ENCODE peak calls at places on chromosomes 1 and 21, in six cellular contexts. One of them, this sample, is unnamed.

GRCh38 chr1:87291107-87291506 is 37.6 kb upstream of the LMO4 start:
- DNase-seq in fibroblast of lung: no peak
- DNase-seq in stomach: no peak
- DNase-seq in adipocyte: peak; percentile 28
- DNase-seq in GM23248: peak; percentile 60
- DNase-seq in OCI-LY7: no peak
- DNase-seq in this sample: no peak

GRCh38 chr1:193437785-193438184 is 251.4 kb upstream of the B3GALT2 start:
- DNase-seq in stomach: no peak
- DNase-seq in OCI-LY7: no peak
- DNase-seq in fibroblast of lung: no peak
- DNase-seq in adipocyte: no peak
- DNase-seq in GM23248: no peak
- DNase-seq in this sample: no peak

GRCh38 chr1:19622204-19622603 is 21.9 kb upstream of the NBL1 start:
- DNase-seq in fibroblast of lung: peak; percentile 39
- DNase-seq in stomach: no peak
- DNase-seq in adipocyte: peak; percentile 72
- DNase-seq in OCI-LY7: no peak
- DNase-seq in GM23248: peak; percentile 90
- DNase-seq in this sample: no peak

GRCh38 chr1:17875171-17875881 is 120.2 kb downstream of the ACTL8 start:
- DNase-seq in OCI-LY7: no peak
- DNase-seq in GM23248: peak; percentile 88
- DNase-seq in fibroblast of lung: peak; percentile 56
- DNase-seq in adipocyte: no peak
- DNase-seq in stomach: no peak
- DNase-seq in this sample: no peak

GRCh38 chr1:171916315-171916771 is 75.0 kb downstream of the DNM3 start:
- DNase-seq in adipocyte: no peak
- DNase-seq in fibroblast of lung: no peak
- DNase-seq in OCI-LY7: no peak
- DNase-seq in GM23248: no peak
- DNase-seq in stomach: no peak
- DNase-seq in this sample: no peak

GRCh38 chr1:183674339-183674738 is 21.2 kb upstream of the APOBEC4 start:
- DNase-seq in adipocyte: no peak
- DNase-seq in stomach: no peak
- DNase-seq in fibroblast of lung: no peak
- DNase-seq in GM23248: peak; percentile 31
- DNase-seq in OCI-LY7: no peak
- DNase-seq in this sample: no peak

GRCh38 chr1:186811892-186812291 is 16.9 kb upstream of the PLA2G4A start:
- DNase-seq in OCI-LY7: no peak
- DNase-seq in GM23248: no peak
- DNase-seq in adipocyte: no peak
- DNase-seq in fibroblast of lung: no peak
- DNase-seq in stomach: no peak
- DNase-seq in this sample: no peak

GRCh38 chr1:155017021-155017945 is 14.7 kb downstream of the ZBTB7B start:
- DNase-seq in OCI-LY7: peak; percentile 89
- DNase-seq in adipocyte: peak; percentile 97
- DNase-seq in fibroblast of lung: peak; percentile 92
- DNase-seq in GM23248: peak; percentile 91
- DNase-seq in stomach: peak; percentile 95
- DNase-seq in this sample: peak; percentile 98

GRCh38 chr1:93756656-93757055 is 75.0 kb upstream of the BCAR3 start:
- DNase-seq in OCI-LY7: no peak
- DNase-seq in GM23248: peak; percentile 68
- DNase-seq in adipocyte: no peak
- DNase-seq in fibroblast of lung: no peak
- DNase-seq in stomach: no peak
- DNase-seq in this sample: no peak

GRCh38 chr1:151060241-151061011 is at the start of gene MLLT11:
- DNase-seq in adipocyte: peak; percentile 89
- DNase-seq in OCI-LY7: peak; percentile 72
- DNase-seq in stomach: no peak
- DNase-seq in GM23248: peak; percentile 72
- DNase-seq in fibroblast of lung: peak; percentile 58
- DNase-seq in this sample: peak; percentile 90

GRCh38 chr21:34889537-34890257 is 159.4 kb downstream of the RUNX1 start:
- DNase-seq in GM23248: peak; percentile 94
- DNase-seq in stomach: peak; percentile 86
- DNase-seq in fibroblast of lung: peak; percentile 80
- DNase-seq in adipocyte: peak; percentile 95
- DNase-seq in OCI-LY7: peak; percentile 78
- DNase-seq in this sample: peak; percentile 90

GRCh38 chr21:34892196-34892595 is 156.9 kb downstream of the RUNX1 start:
- DNase-seq in fibroblast of lung: peak; percentile 54
- DNase-seq in GM23248: no peak
- DNase-seq in adipocyte: peak; percentile 62
- DNase-seq in OCI-LY7: no peak
- DNase-seq in stomach: no peak
- DNase-seq in this sample: no peak

GRCh38 chr21:34890258-34890723 is 158.8 kb downstream of the RUNX1 start:
- DNase-seq in OCI-LY7: no peak
- DNase-seq in fibroblast of lung: no peak
- DNase-seq in GM23248: no peak
- DNase-seq in adipocyte: no peak
- DNase-seq in stomach: no peak
- DNase-seq in this sample: no peak

GRCh38 chr21:34890724-34891609 is 158.1 kb downstream of the RUNX1 start:
- DNase-seq in stomach: no peak
- DNase-seq in adipocyte: peak; percentile 77
- DNase-seq in GM23248: peak; percentile 62
- DNase-seq in OCI-LY7: no peak
- DNase-seq in fibroblast of lung: peak; percentile 61
- DNase-seq in this sample: peak; percentile 58

DNA sequence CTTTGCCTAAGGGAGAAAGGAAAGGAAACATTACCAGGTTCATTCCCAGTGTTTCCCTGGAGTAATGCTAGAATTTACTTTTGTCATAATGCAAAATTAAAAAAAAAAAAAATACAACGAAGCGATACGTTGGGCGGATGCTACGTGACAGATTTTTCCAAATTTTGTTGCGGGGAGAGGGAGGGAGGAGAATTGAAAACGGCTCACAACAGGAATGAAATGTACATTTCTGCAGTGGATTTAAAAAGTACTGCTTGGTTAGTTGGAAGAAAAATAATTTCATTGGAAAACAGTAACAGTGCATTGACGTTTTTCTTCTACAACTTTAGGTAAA is 157.5 kb downstream of the RUNX1 start:
- DNase-seq in stomach: no peak
- DNase-seq in OCI-LY7: no peak
- DNase-seq in fibroblast of lung: no peak
- DNase-seq in GM23248: no peak
- DNase-seq in adipocyte: no peak
- DNase-seq in this sample: no peak
- H3K4me3 ChIP-seq in stomach: peak overlapping the region; percentile 73
- H3K4me3 ChIP-seq in OCI-LY7: no peak overlapping the region
- H3K4me3 ChIP-seq in fibroblast of lung: peak overlapping the region; percentile 51
- H3K4me3 ChIP-seq in GM23248: peak overlapping the region; percentile 97
- H3K4me3 ChIP-seq in adipocyte: peak overlapping the region; percentile 97
- H3K4me3 ChIP-seq in this sample: peak overlapping the region; percentile 48

GRCh38 chr1:112672009-112672408 is 2.5 kb upstream of the MOV10 start:
- DNase-seq in fibroblast of lung: no peak
- DNase-seq in OCI-LY7: no peak
- DNase-seq in GM23248: no peak
- DNase-seq in adipocyte: no peak
- DNase-seq in stomach: no peak
- DNase-seq in this sample: no peak
- H3K36me3 ChIP-seq in fibroblast of lung: peaks cover 7% of the 10 kb centered on the region
- H3K36me3 ChIP-seq in OCI-LY7: peaks cover 54% of the 10 kb centered on the region
- H3K36me3 ChIP-seq in GM23248: peaks cover 41% of the 10 kb centered on the region
- H3K36me3 ChIP-seq in adipocyte: peaks cover 53% of the 10 kb centered on the region
- H3K36me3 ChIP-seq in stomach: peaks cover 52% of the 10 kb centered on the region
- H3K36me3 ChIP-seq in this sample: peaks cover 4% of the 10 kb centered on the region

GRCh38 chr1:23084880-23085279 is 65.6 kb downstream of the KDM1A start:
- DNase-seq in fibroblast of lung: no peak
- DNase-seq in stomach: no peak
- DNase-seq in OCI-LY7: no peak
- DNase-seq in adipocyte: no peak
- DNase-seq in GM23248: no peak
- DNase-seq in this sample: no peak
- H3K4me3 ChIP-seq in fibroblast of lung: no peak overlapping the region
- H3K4me3 ChIP-seq in stomach: no peak overlapping the region
- H3K4me3 ChIP-seq in OCI-LY7: no peak overlapping the region
- H3K4me3 ChIP-seq in adipocyte: no peak overlapping the region
- H3K4me3 ChIP-seq in GM23248: no peak overlapping the region
- H3K4me3 ChIP-seq in this sample: no peak overlapping the region

GRCh38 chr1:110048240-110048639 is 13.8 kb downstream of the STRIP1 start:
- DNase-seq in fibroblast of lung: no peak
- DNase-seq in OCI-LY7: no peak
- DNase-seq in GM23248: no peak
- DNase-seq in adipocyte: no peak
- DNase-seq in stomach: no peak
- DNase-seq in this sample: no peak
- H3K36me3 ChIP-seq in fibroblast of lung: peaks cover 25% of the 10 kb centered on the region
- H3K36me3 ChIP-seq in OCI-LY7: peaks cover 99% of the 10 kb centered on the region
- H3K36me3 ChIP-seq in GM23248: peaks cover 67% of the 10 kb centered on the region
- H3K36me3 ChIP-seq in adipocyte: peaks cover 91% of the 10 kb centered on the region
- H3K36me3 ChIP-seq in stomach: peaks cover 100% of the 10 kb centered on the region
- H3K36me3 ChIP-seq in this sample: peaks cover 61% of the 10 kb centered on the region

GRCh38 chr1:235972316-235973090 is 92.4 kb downstream of the NID1 start:
- DNase-seq in OCI-LY7: peak; percentile 21
- DNase-seq in fibroblast of lung: peak; percentile 78
- DNase-seq in adipocyte: peak; percentile 71
- DNase-seq in stomach: no peak
- DNase-seq in GM23248: peak; percentile 84
- DNase-seq in this sample: peak; percentile 46
- H3K4me3 ChIP-seq in OCI-LY7: peak overlapping the region; percentile 10
- H3K4me3 ChIP-seq in fibroblast of lung: peak overlapping the region; percentile 37
- H3K4me3 ChIP-seq in adipocyte: peak overlapping the region; percentile 70
- H3K4me3 ChIP-seq in stomach: peak overlapping the region; percentile 29
- H3K4me3 ChIP-seq in GM23248: peak overlapping the region; percentile 75
- H3K4me3 ChIP-seq in this sample: peak overlapping the region; percentile 50

GRCh38 chr1:21693732-21694131 is 24.6 kb upstream of the RAP1GAP start:
- DNase-seq in adipocyte: peak; percentile 26
- DNase-seq in OCI-LY7: no peak
- DNase-seq in fibroblast of lung: no peak
- DNase-seq in stomach: no peak
- DNase-seq in GM23248: peak; percentile 15
- DNase-seq in this sample: no peak
- H3K36me3 ChIP-seq in adipocyte: peaks cover 47% of the 10 kb centered on the region
- H3K36me3 ChIP-seq in OCI-LY7: peaks cover 76% of the 10 kb centered on the region
- H3K36me3 ChIP-seq in fibroblast of lung: peaks cover 4% of the 10 kb centered on the region
- H3K36me3 ChIP-seq in stomach: peaks cover 88% of the 10 kb centered on the region
- H3K36me3 ChIP-seq in GM23248: peaks cover 49% of the 10 kb centered on the region
- H3K36me3 ChIP-seq in this sample: peaks cover 16% of the 10 kb centered on the region

GRCh38 chr1:180633092-180634045 is 1.5 kb downstream of the XPR1 start:
- DNase-seq in stomach: no peak
- DNase-seq in OCI-LY7: peak; percentile 3
- DNase-seq in fibroblast of lung: peak; percentile 61
- DNase-seq in adipocyte: peak; percentile 71
- DNase-seq in GM23248: peak; percentile 60
- DNase-seq in this sample: no peak
- H3K4me3 ChIP-seq in stomach: peak overlapping the region; percentile 93
- H3K4me3 ChIP-seq in OCI-LY7: peak overlapping the region; percentile 82
- H3K4me3 ChIP-seq in fibroblast of lung: peak overlapping the region; percentile 97
- H3K4me3 ChIP-seq in adipocyte: peak overlapping the region; percentile 94
- H3K4me3 ChIP-seq in GM23248: peak overlapping the region; percentile 85
- H3K4me3 ChIP-seq in this sample: peak overlapping the region; percentile 86

DNA sequence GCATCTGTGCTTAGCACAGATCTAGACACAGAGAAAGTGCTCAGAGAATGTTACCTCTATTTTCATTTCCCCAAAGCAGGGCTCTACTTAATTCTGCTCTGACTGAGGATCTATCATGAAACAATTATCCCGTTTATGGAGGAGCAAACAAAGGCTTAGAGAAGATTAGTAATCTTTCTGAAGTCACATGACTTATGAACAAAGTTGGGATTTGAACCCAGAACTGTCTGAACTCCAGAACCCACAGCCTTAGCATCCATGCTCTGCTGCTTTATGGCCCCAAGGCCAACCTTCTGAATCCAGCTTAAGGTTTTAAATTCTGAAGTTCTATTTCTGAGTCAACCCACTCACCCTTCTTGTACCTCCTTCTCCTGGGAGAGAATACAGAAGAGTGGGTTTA is 11.9 kb downstream of the TSSK3 start:
- DNase-seq in stomach: no peak
- DNase-seq in GM23248: no peak
- DNase-seq in fibroblast of lung: no peak
- DNase-seq in adipocyte: no peak
- DNase-seq in OCI-LY7: no peak
- DNase-seq in this sample: no peak
- H3K36me3 ChIP-seq in stomach: peaks cover 92% of the 10 kb centered on the region
- H3K36me3 ChIP-seq in GM23248: peaks cover 32% of the 10 kb centered on the region
- H3K36me3 ChIP-seq in fibroblast of lung: peaks cover 15% of the 10 kb centered on the region
- H3K36me3 ChIP-seq in adipocyte: peaks cover 75% of the 10 kb centered on the region
- H3K36me3 ChIP-seq in OCI-LY7: peaks cover 70% of the 10 kb centered on the region
- H3K36me3 ChIP-seq in this sample: peaks cover 33% of the 10 kb centered on the region

GRCh38 chr1:33388989-33389771 is 41.7 kb downstream of the PHC2 start:
- DNase-seq in adipocyte: peak; percentile 86
- DNase-seq in stomach: no peak
- DNase-seq in GM23248: peak; percentile 67
- DNase-seq in fibroblast of lung: peak; percentile 88
- DNase-seq in OCI-LY7: no peak
- DNase-seq in this sample: no peak

GRCh38 chr1:33387512-33388079 is 43.3 kb downstream of the PHC2 start:
- DNase-seq in OCI-LY7: no peak
- DNase-seq in adipocyte: peak; percentile 48
- DNase-seq in fibroblast of lung: peak; percentile 87
- DNase-seq in GM23248: peak; percentile 96
- DNase-seq in stomach: no peak
- DNase-seq in this sample: no peak

GRCh38 chr1:33392639-33393038 is 38.3 kb downstream of the PHC2 start:
- DNase-seq in fibroblast of lung: peak; percentile 79
- DNase-seq in OCI-LY7: no peak
- DNase-seq in GM23248: peak; percentile 40
- DNase-seq in adipocyte: peak; percentile 61
- DNase-seq in stomach: no peak
- DNase-seq in this sample: peak; percentile 36

GRCh38 chr1:33391669-33392068 is 39.2 kb downstream of the PHC2 start:
- DNase-seq in OCI-LY7: no peak
- DNase-seq in fibroblast of lung: no peak
- DNase-seq in GM23248: no peak
- DNase-seq in stomach: no peak
- DNase-seq in adipocyte: no peak
- DNase-seq in this sample: no peak

DNA sequence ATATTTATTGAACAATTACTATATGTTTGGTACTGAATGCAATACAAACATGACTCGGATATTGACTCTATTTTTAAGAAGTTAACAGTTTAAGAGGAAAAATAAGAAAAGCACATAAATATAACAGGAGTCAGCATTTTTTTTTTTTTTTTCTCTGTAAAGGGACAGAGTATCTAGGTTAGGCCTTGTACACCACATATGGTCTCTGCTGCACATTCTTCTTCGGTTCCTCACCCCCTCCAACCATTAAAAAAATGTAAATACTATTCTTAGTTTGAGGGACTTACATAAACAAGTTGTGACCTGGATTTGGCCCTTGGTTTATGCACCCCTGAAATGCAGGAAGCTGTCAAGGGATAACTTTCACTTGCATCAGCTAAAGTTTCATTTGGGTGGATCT is 40.3 kb downstream of the PHC2 start:
- DNase-seq in stomach: no peak
- DNase-seq in GM23248: peak; percentile 55
- DNase-seq in OCI-LY7: no peak
- DNase-seq in adipocyte: peak; percentile 74
- DNase-seq in fibroblast of lung: peak; percentile 96
- DNase-seq in this sample: no peak
- H3K4me3 ChIP-seq in stomach: no peak overlapping the region
- H3K4me3 ChIP-seq in GM23248: peak overlapping the region; percentile 4
- H3K4me3 ChIP-seq in OCI-LY7: no peak overlapping the region
- H3K4me3 ChIP-seq in adipocyte: no peak overlapping the region
- H3K4me3 ChIP-seq in fibroblast of lung: no peak overlapping the region
- H3K4me3 ChIP-seq in this sample: no peak overlapping the region

This sample was measured in H7.